ENCODE peak calls at places on chromosomes 2 and 18, in five cellular contexts. G, A, R, S and Z are unnamed samples.

GRCh38 chr18:8783335-8783993 is 78.1 kb downstream of the MTCL1 start:
- DNase-seq in G (no peak), A (no peak), S (no peak), R (no peak), Z (no peak)

GRCh38 chr18:48636436-48636835 is 97.6 kb downstream of the CTIF start:
- DNase-seq in R (no peak), G (no peak), S (no peak), A (no peak), Z (no peak)

GRCh38 chr2:179917272-179917671 is 55.9 kb upstream of the ZNF385B start:
- DNase-seq in A (no peak), R (no peak), S (no peak), G (no peak), Z (no peak)

GRCh38 chr2:104840151-104840550 is 13.8 kb upstream of the POU3F3 start:
- DNase-seq in R (no peak), S (no peak), A (no peak), G (no peak), Z (no peak)

GRCh38 chr2:148218326-148219075 is 197.6 kb downstream of the MBD5 start:
- DNase-seq in G (no peak), S (no peak), R (no peak), A (no peak), Z (no peak)

GRCh38 chr18:13471495-13471845 is 252.9 kb downstream of the LDLRAD4 start:
- DNase-seq in R (no peak), A (no peak), G (no peak), S (no peak), Z (no peak)

GRCh38 chr2:109715302-109715937 is 78.7 kb upstream of the RGPD5 start:
- DNase-seq in A (no peak), G (peak; percentile 1), S (no peak), R (no peak), Z (peak; percentile 20)

GRCh38 chr2:96267159-96267971 is 1.3 kb downstream of the CIAO1 start:
- DNase-seq in A (no peak), G (peak; percentile 46), S (no peak), R (peak; percentile 38), Z (peak; percentile 54)

GRCh38 chr2:164073053-164073757 is 337.4 kb upstream of the FIGN start:
- DNase-seq in A (no peak), R (peak; percentile 13), S (peak; percentile 24), G (no peak), Z (no peak)

GRCh38 chr2:96391153-96391827 is 55.7 kb downstream of the NCAPH start:
- DNase-seq in A (no peak), G (no peak), R (no peak), S (no peak), Z (no peak)

GRCh38 chr18:61764381-61764780 is 128.4 kb downstream of the RNF152 start:
- DNase-seq in S (no peak), A (peak; percentile 24), R (no peak), G (no peak), Z (no peak)

GRCh38 chr2:84940088-84940470 is 30.9 kb upstream of the KCMF1 start:
- DNase-seq in R (no peak), S (no peak), G (no peak), A (no peak), Z (no peak)

GRCh38 chr2:38743672-38744398 is 7.3 kb downstream of the SRSF7 start:
- DNase-seq in A (no peak), G (no peak), S (no peak), R (no peak), Z (no peak)

GRCh38 chr18:40382191-40382590 is 1572.8 kb upstream of the PIK3C3 start:
- DNase-seq in S (no peak), A (no peak), R (no peak), G (no peak), Z (no peak)

GRCh38 chr2:218342837-218343236 is 13.8 kb upstream of the CATIP start:
- DNase-seq in A (no peak), S (no peak), R (no peak), G (no peak), Z (no peak)